ENCODE peak calls at places on chromosome 12, in seven cellular contexts. A, F, V, J, N, Q and D are unnamed samples.
A peak's percentile ranks its signal among the peaks of the same experiment; 100 is the strongest.

GRCh38 chr12:42338280-42338679 is 12.3 kb downstream of the PPHLN1 start:
- DNase-seq in A (no peak), F (no peak), V (no peak), J (no peak), N (no peak), Q (no peak), D (no peak)

GRCh38 chr12:127957001-127957660 is 309.8 kb upstream of the TMEM132C start:
- DNase-seq in A (no peak), F (no peak), V (no peak), J (no peak), N (no peak), Q (no peak), D (no peak)

GRCh38 chr12:115337693-115338543 is 653.9 kb upstream of the TBX3 start:
- DNase-seq in A (peak; percentile 31), F (no peak), V (peak; percentile 44), J (peak; percentile 16), N (peak; percentile 30), Q (peak; percentile 16), D (peak; percentile 68)

GRCh38 chr12:92649511-92650227 is 53.1 kb upstream of the PLEKHG7 start:
- DNase-seq in A (peak; percentile 87), F (peak; percentile 73), V (peak; percentile 43), J (no peak), N (peak; percentile 65), Q (no peak), D (peak; percentile 50)

GRCh38 chr12:31896514-31897039 is 62.6 kb upstream of the RESF1 start:
- DNase-seq in A (peak; percentile 59), F (peak; percentile 92), V (peak; percentile 46), J (no peak), N (peak; percentile 12), Q (peak; percentile 31), D (no peak)

GRCh38 chr12:103765322-103765721 is 75.7 kb downstream of the NT5DC3 start:
- DNase-seq in A (no peak), F (no peak), V (no peak), J (no peak), N (no peak), Q (no peak), D (no peak)

GRCh38 chr12:88897723-88898122 is 317.5 kb upstream of the KITLG start:
- DNase-seq in A (no peak), F (no peak), V (peak; percentile 38), J (no peak), N (no peak), Q (no peak), D (no peak)

GRCh38 chr12:89789862-89790261 is 81.2 kb upstream of the ATP2B1 start:
- DNase-seq in A (no peak), F (no peak), V (no peak), J (no peak), N (no peak), Q (no peak), D (no peak)

GRCh38 chr12:12272869-12273268 is 6.0 kb upstream of the LRP6 start:
- DNase-seq in A (peak; percentile 70), F (no peak), V (no peak), J (no peak), N (no peak), Q (no peak), D (no peak)

DNA sequence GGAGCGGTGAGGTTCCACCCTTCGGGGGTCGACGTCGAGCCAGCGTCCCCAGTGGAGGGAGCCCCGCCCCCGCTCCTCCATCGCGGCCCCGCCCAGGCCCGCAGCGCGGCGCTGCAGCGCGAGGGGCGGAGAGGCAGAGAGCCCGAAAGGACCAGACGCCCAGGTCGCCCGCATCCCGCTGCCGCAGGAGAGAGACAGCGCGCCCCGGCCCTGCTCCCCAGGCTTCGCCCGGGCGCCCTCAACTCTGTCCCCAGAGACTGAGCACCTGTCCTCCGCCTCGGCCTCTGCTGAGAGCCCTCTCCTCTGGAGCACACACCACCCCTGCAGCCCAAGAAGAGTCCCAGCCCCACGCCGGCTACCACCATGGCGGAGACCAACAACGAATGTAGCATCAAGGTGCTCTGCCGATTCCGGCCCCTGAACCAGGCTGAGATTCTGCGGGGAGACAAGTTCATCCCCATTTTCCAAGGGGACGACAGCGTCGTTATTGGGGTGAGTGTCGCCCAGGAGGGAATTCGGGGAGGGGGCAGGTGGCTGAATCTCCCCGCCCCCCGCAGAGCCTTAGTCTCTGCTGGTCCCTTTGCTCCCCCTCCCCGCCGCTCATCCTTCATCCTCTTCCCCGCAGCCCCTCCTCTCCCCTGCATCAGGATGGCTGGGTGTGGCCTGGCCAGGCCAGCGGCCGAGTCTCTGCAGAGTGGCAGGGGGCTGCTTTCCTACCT is at the start of gene KIF5A:
- DNase-seq in A (peak; percentile 90), F (peak; percentile 75), V (no peak), J (no peak), N (peak; percentile 26), Q (no peak), D (peak; percentile 62)
- H3K4me3 ChIP-seq in A (peak within 1 kb of the TSS; percentile 99), F (peak within 1 kb of the TSS; percentile 58), V (peak within 1 kb of the TSS; percentile 49), J (peak within 1 kb of the TSS; percentile 50), N (no peak within 1 kb of the TSS), Q (peak within 1 kb of the TSS; percentile 62), D (peak within 1 kb of the TSS; percentile 47)

DNA sequence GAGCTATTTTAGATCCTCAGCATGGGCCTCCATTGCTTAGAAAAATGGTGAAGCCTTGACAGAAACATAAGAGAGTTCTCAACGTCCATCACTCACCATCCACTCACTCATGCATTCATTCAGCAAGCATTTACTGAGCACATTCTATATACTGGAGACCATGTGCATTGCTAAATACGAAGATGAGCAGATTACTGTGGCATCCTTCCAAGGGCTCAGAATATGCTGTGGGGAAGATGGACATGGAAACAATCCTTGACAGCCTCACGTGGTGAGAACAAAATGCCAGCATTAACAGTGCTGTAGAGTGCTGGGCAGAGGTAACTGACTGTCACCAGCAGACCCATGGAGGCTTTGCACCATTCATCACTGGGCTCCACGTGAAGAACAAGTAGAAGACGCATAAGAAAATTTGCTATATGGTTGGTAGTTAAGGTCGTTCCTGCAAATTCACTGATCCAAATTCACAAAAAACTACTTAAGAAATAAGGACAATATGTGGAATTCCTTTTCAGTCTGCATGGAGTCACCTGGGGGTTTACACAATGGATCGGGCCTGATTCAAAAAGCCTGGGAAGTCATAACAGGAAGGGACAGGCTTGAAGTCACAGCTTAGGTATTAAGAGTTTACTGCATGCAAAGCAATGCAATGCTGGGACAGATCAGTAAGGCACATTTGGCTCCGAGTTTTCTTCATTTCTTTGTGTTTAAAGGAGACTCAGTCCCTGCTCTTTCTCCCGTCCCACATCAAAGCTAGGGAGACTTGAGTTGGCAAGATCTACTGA is 153.1 kb downstream of the NTF3 start:
- DNase-seq in A (no peak), F (no peak), V (no peak), J (no peak), N (no peak), Q (no peak), D (no peak)
- H3K27ac ChIP-seq in A (no peak overlapping the region), F (no peak overlapping the region), V (peak overlapping the region; percentile 60), J (no peak overlapping the region), N (no peak overlapping the region), Q (peak overlapping the region; percentile 72), D (no peak overlapping the region)

DNA sequence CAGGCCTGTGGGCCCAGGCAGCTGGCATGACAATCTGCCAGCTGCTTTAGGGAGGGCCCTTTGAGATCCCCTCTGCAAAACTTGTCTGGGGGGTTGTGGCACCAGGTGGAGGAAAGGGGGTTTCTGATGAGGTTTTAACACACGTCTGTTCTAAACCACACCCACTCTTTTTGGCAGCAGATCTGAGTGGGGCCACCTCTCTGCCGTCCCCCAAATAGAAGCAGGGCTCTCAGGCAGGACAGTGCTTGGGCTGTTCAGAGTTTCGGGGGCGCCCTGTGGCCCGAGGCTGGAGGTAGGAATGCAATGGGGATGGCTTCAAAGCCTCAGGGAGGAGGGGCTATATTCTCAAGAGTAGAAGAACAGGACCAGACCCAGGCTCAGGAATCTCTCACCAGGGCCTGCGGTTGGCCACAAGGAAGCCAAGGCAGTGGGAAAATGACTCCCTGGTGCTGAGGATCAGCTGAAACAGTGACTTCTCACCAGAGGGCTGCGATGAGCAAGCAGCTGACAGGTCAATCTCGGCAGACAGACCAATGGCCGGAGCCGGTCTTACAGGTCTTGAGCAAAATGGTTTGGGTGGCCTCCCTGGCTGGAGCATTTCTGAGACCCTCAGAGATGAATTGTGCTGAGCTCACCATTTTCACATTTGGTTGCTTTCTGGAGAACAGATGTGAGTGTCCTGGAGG is 1.5 kb upstream of the KRT5 start:
- DNase-seq in A (peak; percentile 8), F (no peak), V (no peak), J (no peak), N (no peak), Q (no peak), D (no peak)
- H3K4me1 ChIP-seq in A (no peaks in the 10 kb centered on the region), F (peaks cover 10% of the 10 kb centered on the region), V (no peaks in the 10 kb centered on the region), J (no peaks in the 10 kb centered on the region), N (peaks cover 30% of the 10 kb centered on the region), Q (no peaks in the 10 kb centered on the region), D (no peaks in the 10 kb centered on the region)

DNA sequence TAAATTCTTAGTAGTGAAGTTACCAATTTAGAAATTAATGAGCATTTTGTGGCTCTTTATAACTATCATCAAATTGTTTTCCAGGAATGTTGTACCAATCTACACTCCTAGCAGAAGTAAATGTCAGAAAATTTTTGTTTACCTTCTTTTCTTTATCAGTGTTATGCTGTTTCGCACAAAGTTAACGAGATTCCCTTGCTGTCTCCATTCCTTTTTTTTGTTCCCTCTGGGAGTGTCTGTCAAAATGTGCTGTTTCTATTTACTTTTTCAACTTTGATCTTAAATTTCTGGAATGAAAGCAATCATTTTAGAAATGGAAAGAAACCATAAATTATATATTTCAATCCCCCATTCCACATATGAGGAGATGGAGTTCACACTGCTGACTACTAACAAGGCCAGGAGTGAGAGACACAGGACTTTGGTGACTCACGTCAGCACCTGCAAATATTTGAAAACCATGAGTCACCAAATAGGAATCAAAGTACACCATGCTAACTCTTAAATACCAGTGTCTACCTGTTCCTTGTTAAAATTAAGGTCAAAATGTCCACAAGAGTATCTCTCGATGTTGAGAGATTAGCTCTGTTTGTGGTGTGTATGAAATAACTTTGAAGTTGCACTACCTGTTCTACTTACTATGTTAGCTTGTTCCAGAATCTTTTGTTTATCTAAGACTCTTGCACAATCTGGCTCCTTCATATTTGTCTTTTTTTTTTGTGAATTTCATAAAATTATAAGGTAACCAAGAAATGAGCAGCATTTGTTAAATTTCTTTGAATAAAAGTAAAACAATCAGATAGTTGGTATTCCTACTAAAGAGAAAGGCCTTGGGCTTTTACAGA is 106.0 kb downstream of the RMST start:
- DNase-seq in A (no peak), F (no peak), V (no peak), J (no peak), N (peak; percentile 74), Q (no peak), D (no peak)
- H3K4me3 ChIP-seq in A (no peak overlapping the region), F (no peak overlapping the region), V (no peak overlapping the region), J (no peak overlapping the region), N (no peak overlapping the region), Q (no peak overlapping the region), D (no peak overlapping the region)

GRCh38 chr12:62254967-62255366 is 5.2 kb upstream of the USP15 start:
- DNase-seq in A (no peak), F (no peak), V (no peak), J (no peak), N (no peak), Q (no peak), D (no peak)

GRCh38 chr12:62258231-62258630 is 2.0 kb upstream of the USP15 start:
- DNase-seq in A (no peak), F (no peak), V (no peak), J (no peak), N (no peak), Q (no peak), D (no peak)

GRCh38 chr12:62259311-62259992 is 752 bp upstream of the USP15 start:
- DNase-seq in A (peak; percentile 9), F (no peak), V (no peak), J (no peak), N (peak; percentile 24), Q (no peak), D (no peak)

GRCh38 chr12:62259993-62260732 is at the start of gene USP15:
- DNase-seq in A (peak; percentile 99), F (peak; percentile 98), V (peak; percentile 98), J (peak; percentile 88), N (peak; percentile 95), Q (peak; percentile 97), D (peak; percentile 96)

GRCh38 chr12:62256408-62257079 is 3.7 kb upstream of the USP15 start:
- DNase-seq in A (no peak), F (no peak), V (no peak), J (no peak), N (peak; percentile 42), Q (no peak), D (no peak)
- H3K27ac ChIP-seq in A (no peak overlapping the region), F (no peak overlapping the region), V (peak overlapping the region; percentile 39), J (peak overlapping the region; percentile 35), N (peak overlapping the region; percentile 58), Q (peak overlapping the region; percentile 96), D (no peak overlapping the region)